ENCODE peak calls at places on chromosomes 7 and 10, in four cellular contexts. E is astrocyte; T is stimulated activated CD8-positive, alpha-beta memory T cell treated with anti-CD3 and anti-CD28 coated beads, Interleukin-15, amount 100 ng/mL, for 24 hours; P is AG20443. D is an unnamed sample.
A peak's percentile ranks its signal among the peaks of the same experiment; 100 is the strongest.

GRCh38 chr7:27697861-27698430 is 35.3 kb upstream of the HIBADH start:
- DNase-seq in T (no peak), E (no peak), P (no peak), D (no peak)

GRCh38 chr10:50990568-50991495 is 83.5 kb upstream of the PRKG1 start:
- DNase-seq in E (peak; percentile 67), T (no peak), P (peak; percentile 60), D (peak; percentile 60)

GRCh38 chr10:13660545-13660920 is 73.8 kb downstream of the PRPF18 start:
- DNase-seq in E (peak; percentile 72), T (no peak), P (peak; percentile 43), D (peak; percentile 42)

GRCh38 chr10:132836248-132836831 is 50.4 kb upstream of the NKX6-2 start:
- DNase-seq in P (no peak), T (no peak), E (no peak), D (no peak)

GRCh38 chr7:2517004-2517403 is 2.6 kb upstream of the LFNG start:
- DNase-seq in E (peak; percentile 96), P (peak; percentile 94), T (no peak), D (peak; percentile 94)

GRCh38 chr10:110977662-110978061 is 58.3 kb downstream of the SHOC2 start:
- DNase-seq in T (no peak), E (peak; percentile 70), P (no peak), D (no peak)

GRCh38 chr10:97278491-97278989 is 13.9 kb downstream of the ARHGAP19 start:
- DNase-seq in E (peak; percentile 82), P (peak; percentile 76), T (no peak), D (peak; percentile 57)

GRCh38 chr10:74118794-74119193 is 31.8 kb downstream of the AP3M1 start:
- DNase-seq in T (no peak), P (peak; percentile 68), E (no peak), D (peak; percentile 12)

GRCh38 chr7:28144266-28144665 is 36.3 kb downstream of the JAZF1 start:
- DNase-seq in T (no peak), P (no peak), E (no peak), D (no peak)

GRCh38 chr10:78714225-78714624 is 354.5 kb upstream of the ZMIZ1 start:
- DNase-seq in E (no peak), T (no peak), P (no peak), D (no peak)

GRCh38 chr7:42914726-42915045 is 2.8 kb upstream of the C7orf25 start:
- DNase-seq in P (peak; percentile 21), T (no peak), E (no peak), D (no peak)

GRCh38 chr7:23020742-23021401 is 6.9 kb upstream of the HYCC1 start:
- DNase-seq in E (peak; percentile 95), P (peak; percentile 88), T (no peak), D (peak; percentile 77)

GRCh38 chr7:140604760-140605159 is 35.9 kb downstream of the DENND2A start:
- DNase-seq in P (peak; percentile 68), T (no peak), E (peak; percentile 63), D (peak; percentile 47)

GRCh38 chr10:127228195-127228785 is 31.9 kb upstream of the INSYN2A start:
- DNase-seq in P (no peak), E (no peak), T (no peak), D (no peak)

GRCh38 chr10:45253183-45253914 is 62.1 kb downstream of the OR13A1 start:
- DNase-seq in P (no peak), E (no peak), T (no peak), D (no peak)

GRCh38 chr7:70016044-70016770 is 417.9 kb downstream of the AUTS2 start:
- DNase-seq in E (peak; percentile 91), P (peak; percentile 52), T (no peak), D (no peak)

D was measured in AG08396.